ENCODE peak calls at places on chromosome 21, in five cellular contexts. C is activated B cell treated with CpG ODN at 0.5 μM for 24 hours, U is PC-3, Z is prostate gland, P is AG09309. Q is an unnamed sample.

GRCh38 chr21:42556476-42556875 is 42.8 kb downstream of the SLC37A1 start:
- DNase-seq in C (no peak), U (no peak), Z (no peak), P (no peak), Q (no peak)

GRCh38 chr21:41643246-41643966 is 123.4 kb downstream of the RIPK4 start:
- DNase-seq in C (no peak), U (peak), Z (no peak), P (no peak), Q (no peak)

GRCh38 chr21:36430841-36431240 is 45.6 kb downstream of the CHAF1B start:
- DNase-seq in C (no peak), U (no peak), Z (no peak), P (no peak), Q (no peak)

GRCh38 chr21:14923468-14923867 is 141.3 kb downstream of the NRIP1 start:
- DNase-seq in C (no peak), U (no peak), Z (no peak), P (no peak), Q (no peak)

GRCh38 chr21:43283136-43283924 is 114.5 kb downstream of the CRYAA start:
- DNase-seq in C (no peak), U (no peak), Z (no peak), P (no peak), Q (no peak)

GRCh38 chr21:15295875-15296274 is 231.1 kb upstream of the NRIP1 start:
- DNase-seq in C (no peak), U (no peak), Z (no peak), P (no peak), Q (no peak)

GRCh38 chr21:27201197-27201596 is 234.3 kb upstream of the ADAMTS5 start:
- DNase-seq in C (no peak), U (peak), Z (no peak), P (no peak), Q (no peak)

GRCh38 chr21:42435401-42435800 is 31.7 kb downstream of the UBASH3A start:
- DNase-seq in C (no peak), U (no peak), Z (no peak), P (no peak), Q (no peak)

GRCh38 chr21:28952686-28953085 is 40.0 kb downstream of the LTN1 start:
- DNase-seq in C (no peak), U (peak), Z (no peak), P (no peak), Q (no peak)

GRCh38 chr21:42970946-42971653 is 3.3 kb upstream of the PKNOX1 start:
- DNase-seq in C (no peak), U (no peak), Z (no peak), P (no peak), Q (no peak)

GRCh38 chr21:38159355-38159754 is 97.4 kb upstream of the KCNJ15 start:
- DNase-seq in C (no peak), U (peak), Z (peak), P (peak), Q (no peak)

GRCh38 chr21:35488941-35489340 is 439.8 kb upstream of the RUNX1 start:
- DNase-seq in C (no peak), U (peak), Z (no peak), P (no peak), Q (no peak)

DNA sequence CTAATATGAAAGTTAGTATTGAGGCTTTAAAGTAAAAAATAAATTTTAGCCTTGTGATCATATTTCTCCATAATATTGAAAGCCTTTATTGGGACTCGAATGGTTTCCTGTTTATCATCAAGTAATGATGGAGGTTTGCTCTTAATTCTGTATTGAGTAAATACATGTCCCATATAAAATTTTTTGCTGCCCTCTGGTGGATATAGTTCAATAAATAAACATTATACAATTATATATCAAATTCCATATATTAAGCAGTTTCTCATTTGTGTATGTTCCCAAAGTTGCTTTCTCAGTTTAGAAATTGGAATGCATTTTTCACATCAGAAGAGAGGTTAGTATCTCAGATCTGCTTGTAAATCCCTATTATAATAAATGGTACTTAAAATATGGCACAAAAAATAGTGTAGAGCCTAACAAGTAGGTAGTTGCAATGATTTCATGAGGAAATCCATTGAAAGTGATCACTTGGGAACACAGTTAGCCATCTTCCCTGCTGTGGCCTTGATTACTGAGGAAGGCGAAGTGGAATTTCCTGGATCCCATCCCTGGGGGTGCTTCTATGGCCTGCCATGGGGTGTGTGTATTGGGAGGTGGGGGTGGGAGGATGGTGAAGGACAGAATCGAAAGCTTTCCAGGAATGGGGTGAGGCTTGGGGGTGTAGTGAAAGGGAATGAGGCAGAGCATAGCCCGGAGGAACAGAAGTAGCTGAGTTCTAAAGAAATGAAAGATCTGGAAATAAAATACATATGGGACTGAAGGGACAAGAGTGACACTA is 84.1 kb upstream of the C21orf91 start:
- DNase-seq in C (no peak), U (peak), Z (no peak), P (peak), Q (no peak)
- TF ChIP-seq CTCF in C (no peak), U (peak), Z (no peak), P (no peak), Q (peak)

DNA sequence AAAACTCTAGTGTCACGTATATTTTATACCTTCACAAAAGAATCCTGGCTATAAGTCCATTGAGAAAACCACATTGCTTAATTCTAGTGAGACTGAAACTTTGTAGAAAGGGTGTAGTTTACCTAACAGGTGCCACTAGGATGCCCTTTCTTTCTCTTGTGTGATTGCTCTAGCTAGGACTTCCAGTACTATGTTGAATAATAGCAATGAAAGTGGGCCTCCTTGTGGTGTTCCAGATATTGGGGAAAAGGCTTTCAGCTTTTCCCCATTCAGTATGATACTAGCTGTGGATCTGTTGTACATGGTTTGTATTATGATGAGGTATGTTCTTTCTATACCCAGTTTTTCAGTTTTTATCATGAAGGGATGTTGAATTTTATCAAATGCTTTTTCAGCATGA is 39.7 kb upstream of the CHODL start:
- DNase-seq in C (no peak), U (no peak), Z (no peak), P (no peak), Q (no peak)
- TF ChIP-seq CTCF in C (no peak), U (no peak), Z (no peak), P (no peak), Q (no peak)

GRCh38 chr21:32303385-32303784 is 4.7 kb downstream of the MRAP start:
- DNase-seq in C (no peak), U (no peak), Z (no peak), P (no peak), Q (no peak)

GRCh38 chr21:32307706-32308105 is 9.1 kb downstream of the MRAP start:
- DNase-seq in C (no peak), U (no peak), Z (no peak), P (no peak), Q (peak)

GRCh38 chr21:32304998-32305397 is 6.3 kb downstream of the MRAP start:
- DNase-seq in C (no peak), U (no peak), Z (no peak), P (no peak), Q (no peak)

GRCh38 chr21:32308696-32309095 is 10.0 kb downstream of the MRAP start:
- DNase-seq in C (no peak), U (no peak), Z (no peak), P (no peak), Q (peak)

DNA sequence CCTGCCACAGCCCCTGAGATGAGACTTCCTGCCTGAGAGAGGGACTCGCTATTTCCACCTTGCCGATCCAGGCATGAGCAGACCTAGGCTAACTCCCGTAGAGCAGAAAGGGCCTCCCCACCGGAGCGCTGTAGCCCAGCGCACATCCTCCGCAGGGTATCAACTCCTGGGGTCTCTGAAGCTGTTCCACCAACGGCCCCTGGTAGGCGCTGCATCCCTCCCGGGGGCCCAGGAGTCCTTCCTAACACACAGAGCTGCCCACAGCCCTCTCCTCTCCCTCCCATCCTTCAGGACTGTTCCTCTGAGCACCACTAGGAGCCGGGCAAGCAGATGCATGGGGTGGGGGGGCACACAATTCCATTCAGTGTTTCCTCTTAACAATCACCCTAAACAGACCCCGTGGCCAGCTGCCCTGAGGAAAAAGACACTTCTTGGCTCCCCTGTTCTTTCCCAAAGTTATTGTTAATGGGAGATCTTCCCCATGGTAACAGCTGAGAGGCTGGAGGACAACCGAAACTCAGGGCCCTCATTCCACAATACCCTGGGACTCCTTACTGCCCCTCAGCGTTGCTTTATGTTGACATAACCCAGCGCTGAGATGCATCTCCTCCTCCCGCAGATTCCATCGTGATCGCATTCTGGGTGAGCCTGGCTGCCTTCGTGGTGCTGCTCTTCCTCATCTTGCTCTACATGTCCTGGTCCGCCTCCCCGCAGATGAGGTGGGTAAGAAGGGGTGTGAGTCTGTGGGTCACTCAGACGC is 7.5 kb downstream of the MRAP start:
- DNase-seq in C (no peak), U (no peak), Z (no peak), P (no peak), Q (no peak)
- TF ChIP-seq CTCF in C (no peak), U (peak), Z (no peak), P (peak), Q (peak)

DNA sequence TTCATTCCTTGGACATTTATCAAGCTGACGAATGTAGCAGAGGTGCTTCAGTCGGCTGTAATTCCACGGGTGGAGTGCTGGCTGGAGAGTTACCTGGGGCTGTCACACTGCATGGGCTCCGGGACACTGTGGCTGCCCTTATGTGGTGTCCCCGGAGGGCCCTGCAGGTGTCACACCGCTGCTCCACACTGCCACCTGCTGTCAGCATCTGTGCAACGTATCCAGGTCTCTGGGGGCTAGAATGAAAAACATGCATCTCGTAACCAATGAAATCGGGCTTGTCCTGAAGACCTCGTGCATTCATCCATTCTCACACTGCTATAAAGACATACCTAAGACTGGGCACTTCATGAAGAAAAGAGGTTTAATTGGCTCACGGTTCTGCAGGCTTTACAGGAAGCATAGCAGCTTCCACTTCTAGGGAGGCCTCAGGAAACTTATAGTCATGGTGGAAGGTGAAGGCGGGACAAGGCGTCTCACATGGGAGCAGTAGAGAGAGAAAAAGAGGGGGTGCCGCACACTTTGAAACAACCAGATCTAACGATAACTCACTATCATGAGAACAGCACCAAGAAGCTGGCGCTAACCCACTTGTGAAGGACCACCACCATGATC is 46.7 kb upstream of the PCBP3 start:
- DNase-seq in C (peak), U (peak), Z (peak), P (no peak), Q (no peak)
- TF ChIP-seq CTCF in C (no peak), U (peak), Z (peak), P (peak), Q (peak)

Q was measured in type B pancreatic cell.